ENCODE peak calls at places on chromosomes 4 and X, in four cellular contexts. V is Calu3, W is Right ventricle myocardium superior, I is mesendoderm. L is an unnamed sample.

GRCh38 chr4:88880501-88881226 is 176.3 kb downstream of the FAM13A start:
- DNase-seq in V (no peak), W (no peak), I (peak), L (no peak)

GRCh38 chr4:184649971-184650855 is 675 bp downstream of the PRIMPOL start:
- DNase-seq in V (no peak), W (peak), I (peak), L (peak)

GRCh38 chr4:129236351-129236750 is 140.4 kb downstream of the C4orf33 start:
- DNase-seq in V (no peak), W (no peak), I (no peak), L (no peak)

GRCh38 chr4:188092824-188093223 is 16.6 kb downstream of the TRIML2 start:
- DNase-seq in V (no peak), W (no peak), I (no peak), L (no peak)

GRCh38 chr4:104395219-104395618 is 99.5 kb downstream of the CXXC4 start:
- DNase-seq in V (no peak), W (no peak), I (no peak), L (peak)

GRCh38 chrX:19682712-19683331 is 167.5 kb upstream of the MAP3K15 start:
- DNase-seq in V (no peak), W (peak), I (peak), L (peak)

GRCh38 chr4:29046166-29046565 is 1674.0 kb upstream of the PCDH7 start:
- DNase-seq in V (no peak), W (no peak), I (no peak), L (no peak)

GRCh38 chr4:189285377-189285776 is 655.3 kb upstream of the FRG1 start:
- DNase-seq in V (no peak), W (no peak), I (peak), L (peak)

GRCh38 chr4:183342541-183343533 is 20.6 kb upstream of the CLDN24 start:
- DNase-seq in V (no peak), W (peak), I (no peak), L (peak)

GRCh38 chr4:4502694-4503311 is 39.0 kb downstream of the STX18 start:
- DNase-seq in V (peak), W (no peak), I (peak), L (no peak)

GRCh38 chr4:30537462-30537861 is 182.7 kb upstream of the PCDH7 start:
- DNase-seq in V (no peak), W (no peak), I (peak), L (no peak)

GRCh38 chr4:98469776-98470175 is 188.6 kb downstream of the TSPAN5 start:
- DNase-seq in V (no peak), W (no peak), I (peak), L (no peak)

GRCh38 chr4:139641218-139641617 is 24.4 kb upstream of the MGST2 start:
- DNase-seq in V (no peak), W (no peak), I (peak), L (peak)

GRCh38 chrX:119690921-119691716 is 1.8 kb downstream of the SEPTIN6 start:
- DNase-seq in V (no peak), W (no peak), I (peak), L (peak)

GRCh38 chrX:114134465-114134864 is 449.4 kb upstream of the HTR2C start:
- DNase-seq in V (no peak), W (no peak), I (no peak), L (no peak)

GRCh38 chr4:84968936-84969335 is 2.4 kb upstream of the WDFY3 start:
- DNase-seq in V (no peak), W (no peak), I (no peak), L (no peak)

GRCh38 chr4:85681194-85681803 is 206.3 kb downstream of the ARHGAP24 start:
- DNase-seq in V (no peak), W (no peak), I (no peak), L (no peak)

GRCh38 chr4:78938474-78938867 is 767 bp downstream of the PAQR3 start:
- DNase-seq in V (no peak), W (no peak), I (no peak), L (no peak)

GRCh38 chr4:33025236-33025635 is 2305.1 kb downstream of the PCDH7 start:
- DNase-seq in V (no peak), W (no peak), I (no peak), L (no peak)

L was measured in GM23338.